ENCODE peak calls at places on chromosome 17, in seven cellular contexts. One of them, this sample, is unnamed.

GRCh38 chr17:82935944-82936767 is 96.3 kb upstream of the ZNF750 start:
- DNase-seq in AG04450: no peak
- DNase-seq in EH: no peak
- DNase-seq in activated CD4-positive, alpha-beta T cell treated with anti-CD3 and anti-CD28 coated beads for 1 hour: no peak
- DNase-seq in T-helper 9 cell: no peak
- DNase-seq in ELR: no peak
- DNase-seq in NCI-H2081: no peak
- DNase-seq in this sample: peak

GRCh38 chr17:47713980-47714689 is 18.9 kb upstream of the TBX21 start:
- DNase-seq in AG04450: no peak
- DNase-seq in EH: no peak
- DNase-seq in activated CD4-positive, alpha-beta T cell treated with anti-CD3 and anti-CD28 coated beads for 1 hour: no peak
- DNase-seq in T-helper 9 cell: no peak
- DNase-seq in ELR: no peak
- DNase-seq in NCI-H2081: no peak
- DNase-seq in this sample: no peak

GRCh38 chr17:74396567-74396966 is 29.3 kb downstream of the GPR142 start:
- DNase-seq in AG04450: no peak
- DNase-seq in EH: no peak
- DNase-seq in activated CD4-positive, alpha-beta T cell treated with anti-CD3 and anti-CD28 coated beads for 1 hour: no peak
- DNase-seq in T-helper 9 cell: no peak
- DNase-seq in ELR: no peak
- DNase-seq in NCI-H2081: no peak
- DNase-seq in this sample: no peak

GRCh38 chr17:2694381-2695242 is 17.0 kb downstream of the CLUH start:
- DNase-seq in AG04450: no peak
- DNase-seq in EH: no peak
- DNase-seq in activated CD4-positive, alpha-beta T cell treated with anti-CD3 and anti-CD28 coated beads for 1 hour: peak
- DNase-seq in T-helper 9 cell: no peak
- DNase-seq in ELR: no peak
- DNase-seq in NCI-H2081: no peak
- DNase-seq in this sample: peak

GRCh38 chr17:46962374-46962790 is 16.7 kb downstream of the RPRML start:
- DNase-seq in AG04450: peak
- DNase-seq in EH: peak
- DNase-seq in activated CD4-positive, alpha-beta T cell treated with anti-CD3 and anti-CD28 coated beads for 1 hour: no peak
- DNase-seq in T-helper 9 cell: no peak
- DNase-seq in ELR: peak
- DNase-seq in NCI-H2081: no peak
- DNase-seq in this sample: no peak

GRCh38 chr17:17079761-17080160 is 37.5 kb downstream of the MPRIP start:
- DNase-seq in AG04450: no peak
- DNase-seq in EH: no peak
- DNase-seq in activated CD4-positive, alpha-beta T cell treated with anti-CD3 and anti-CD28 coated beads for 1 hour: no peak
- DNase-seq in T-helper 9 cell: no peak
- DNase-seq in ELR: no peak
- DNase-seq in NCI-H2081: no peak
- DNase-seq in this sample: peak

GRCh38 chr17:72122668-72123495 is 2.1 kb downstream of the SOX9 start:
- DNase-seq in AG04450: no peak
- DNase-seq in EH: peak
- DNase-seq in activated CD4-positive, alpha-beta T cell treated with anti-CD3 and anti-CD28 coated beads for 1 hour: no peak
- DNase-seq in T-helper 9 cell: no peak
- DNase-seq in ELR: peak
- DNase-seq in NCI-H2081: no peak
- DNase-seq in this sample: peak

GRCh38 chr17:80796430-80796861 is 195.2 kb upstream of the CHMP6 start:
- DNase-seq in AG04450: no peak
- DNase-seq in EH: no peak
- DNase-seq in activated CD4-positive, alpha-beta T cell treated with anti-CD3 and anti-CD28 coated beads for 1 hour: no peak
- DNase-seq in T-helper 9 cell: no peak
- DNase-seq in ELR: no peak
- DNase-seq in NCI-H2081: no peak
- DNase-seq in this sample: no peak

GRCh38 chr17:81200695-81201580 is 21.8 kb downstream of the CEP131 start:
- DNase-seq in AG04450: peak
- DNase-seq in EH: peak
- DNase-seq in activated CD4-positive, alpha-beta T cell treated with anti-CD3 and anti-CD28 coated beads for 1 hour: no peak
- DNase-seq in T-helper 9 cell: no peak
- DNase-seq in ELR: peak
- DNase-seq in NCI-H2081: peak
- DNase-seq in this sample: peak

GRCh38 chr17:3027786-3028532 is 35.4 kb downstream of the OR1D5 start:
- DNase-seq in AG04450: no peak
- DNase-seq in EH: no peak
- DNase-seq in activated CD4-positive, alpha-beta T cell treated with anti-CD3 and anti-CD28 coated beads for 1 hour: no peak
- DNase-seq in T-helper 9 cell: no peak
- DNase-seq in ELR: no peak
- DNase-seq in NCI-H2081: no peak
- DNase-seq in this sample: no peak

GRCh38 chr17:59838196-59838911 is 54.4 kb downstream of the TUBD1 start:
- DNase-seq in AG04450: no peak
- DNase-seq in EH: peak
- DNase-seq in activated CD4-positive, alpha-beta T cell treated with anti-CD3 and anti-CD28 coated beads for 1 hour: no peak
- DNase-seq in T-helper 9 cell: no peak
- DNase-seq in ELR: no peak
- DNase-seq in NCI-H2081: peak
- DNase-seq in this sample: no peak

GRCh38 chr17:17140590-17140980 is 65.5 kb downstream of the PLD6 start:
- DNase-seq in AG04450: peak
- DNase-seq in EH: peak
- DNase-seq in activated CD4-positive, alpha-beta T cell treated with anti-CD3 and anti-CD28 coated beads for 1 hour: no peak
- DNase-seq in T-helper 9 cell: no peak
- DNase-seq in ELR: peak
- DNase-seq in NCI-H2081: no peak
- DNase-seq in this sample: peak

GRCh38 chr17:63675607-63676539 is 24.1 kb downstream of the LIMD2 start:
- DNase-seq in AG04450: peak
- DNase-seq in EH: peak
- DNase-seq in activated CD4-positive, alpha-beta T cell treated with anti-CD3 and anti-CD28 coated beads for 1 hour: no peak
- DNase-seq in T-helper 9 cell: no peak
- DNase-seq in ELR: peak
- DNase-seq in NCI-H2081: peak
- DNase-seq in this sample: peak

GRCh38 chr17:70099267-70099666 is 24.2 kb downstream of the KCNJ16 start:
- DNase-seq in AG04450: no peak
- DNase-seq in EH: no peak
- DNase-seq in activated CD4-positive, alpha-beta T cell treated with anti-CD3 and anti-CD28 coated beads for 1 hour: no peak
- DNase-seq in T-helper 9 cell: no peak
- DNase-seq in ELR: peak
- DNase-seq in NCI-H2081: no peak
- DNase-seq in this sample: no peak

GRCh38 chr17:29113334-29113733 is 66.9 kb downstream of the MYO18A start:
- DNase-seq in AG04450: no peak
- DNase-seq in EH: no peak
- DNase-seq in activated CD4-positive, alpha-beta T cell treated with anti-CD3 and anti-CD28 coated beads for 1 hour: no peak
- DNase-seq in T-helper 9 cell: no peak
- DNase-seq in ELR: no peak
- DNase-seq in NCI-H2081: no peak
- DNase-seq in this sample: peak

GRCh38 chr17:75240394-75241142 is 20.8 kb downstream of the GGA3 start:
- DNase-seq in AG04450: no peak
- DNase-seq in EH: peak
- DNase-seq in activated CD4-positive, alpha-beta T cell treated with anti-CD3 and anti-CD28 coated beads for 1 hour: no peak
- DNase-seq in T-helper 9 cell: no peak
- DNase-seq in ELR: peak
- DNase-seq in NCI-H2081: no peak
- DNase-seq in this sample: peak

GRCh38 chr17:40648326-40648968 is 829 bp upstream of the SMARCE1 start:
- DNase-seq in AG04450: no peak
- DNase-seq in EH: peak
- DNase-seq in activated CD4-positive, alpha-beta T cell treated with anti-CD3 and anti-CD28 coated beads for 1 hour: no peak
- DNase-seq in T-helper 9 cell: no peak
- DNase-seq in ELR: peak
- DNase-seq in NCI-H2081: no peak
- DNase-seq in this sample: peak

GRCh38 chr17:53319947-53320346 is 502.8 kb upstream of the KIF2B start:
- DNase-seq in AG04450: no peak
- DNase-seq in EH: no peak
- DNase-seq in activated CD4-positive, alpha-beta T cell treated with anti-CD3 and anti-CD28 coated beads for 1 hour: no peak
- DNase-seq in T-helper 9 cell: no peak
- DNase-seq in ELR: no peak
- DNase-seq in NCI-H2081: no peak
- DNase-seq in this sample: no peak

GRCh38 chr17:67469208-67469980 is 92.3 kb downstream of the PITPNC1 start:
- DNase-seq in AG04450: no peak
- DNase-seq in EH: no peak
- DNase-seq in activated CD4-positive, alpha-beta T cell treated with anti-CD3 and anti-CD28 coated beads for 1 hour: no peak
- DNase-seq in T-helper 9 cell: no peak
- DNase-seq in ELR: no peak
- DNase-seq in NCI-H2081: no peak
- DNase-seq in this sample: no peak

GRCh38 chr17:37708008-37708615 is 36.7 kb downstream of the HNF1B start:
- DNase-seq in AG04450: no peak
- DNase-seq in EH: no peak
- DNase-seq in activated CD4-positive, alpha-beta T cell treated with anti-CD3 and anti-CD28 coated beads for 1 hour: no peak
- DNase-seq in T-helper 9 cell: no peak
- DNase-seq in ELR: no peak
- DNase-seq in NCI-H2081: no peak
- DNase-seq in this sample: no peak

GRCh38 chr17:45143767-45144198 is 4.5 kb upstream of the HEXIM1 start:
- DNase-seq in AG04450: no peak
- DNase-seq in EH: peak
- DNase-seq in activated CD4-positive, alpha-beta T cell treated with anti-CD3 and anti-CD28 coated beads for 1 hour: no peak
- DNase-seq in T-helper 9 cell: no peak
- DNase-seq in ELR: peak
- DNase-seq in NCI-H2081: no peak
- DNase-seq in this sample: peak

GRCh38 chr17:37789166-37789565 is 44.3 kb upstream of the HNF1B start:
- DNase-seq in AG04450: no peak
- DNase-seq in EH: no peak
- DNase-seq in activated CD4-positive, alpha-beta T cell treated with anti-CD3 and anti-CD28 coated beads for 1 hour: no peak
- DNase-seq in T-helper 9 cell: no peak
- DNase-seq in ELR: no peak
- DNase-seq in NCI-H2081: no peak
- DNase-seq in this sample: no peak

GRCh38 chr17:48954300-48954755 is 9.7 kb upstream of the SNF8 start:
- DNase-seq in AG04450: no peak
- DNase-seq in EH: peak
- DNase-seq in activated CD4-positive, alpha-beta T cell treated with anti-CD3 and anti-CD28 coated beads for 1 hour: no peak
- DNase-seq in T-helper 9 cell: no peak
- DNase-seq in ELR: peak
- DNase-seq in NCI-H2081: peak
- DNase-seq in this sample: peak

GRCh38 chr17:82875418-82875856 is 35.6 kb upstream of the ZNF750 start:
- DNase-seq in AG04450: no peak
- DNase-seq in EH: no peak
- DNase-seq in activated CD4-positive, alpha-beta T cell treated with anti-CD3 and anti-CD28 coated beads for 1 hour: no peak
- DNase-seq in T-helper 9 cell: no peak
- DNase-seq in ELR: no peak
- DNase-seq in NCI-H2081: peak
- DNase-seq in this sample: no peak

GRCh38 chr17:82240506-82241182 is 11.8 kb downstream of the SLC16A3 start:
- DNase-seq in AG04450: no peak
- DNase-seq in EH: peak
- DNase-seq in activated CD4-positive, alpha-beta T cell treated with anti-CD3 and anti-CD28 coated beads for 1 hour: no peak
- DNase-seq in T-helper 9 cell: no peak
- DNase-seq in ELR: no peak
- DNase-seq in NCI-H2081: no peak
- DNase-seq in this sample: peak

GRCh38 chr17:40320771-40321501 is 12.0 kb downstream of the RARA start:
- DNase-seq in AG04450: no peak
- DNase-seq in EH: peak
- DNase-seq in activated CD4-positive, alpha-beta T cell treated with anti-CD3 and anti-CD28 coated beads for 1 hour: no peak
- DNase-seq in T-helper 9 cell: peak
- DNase-seq in ELR: no peak
- DNase-seq in NCI-H2081: no peak
- DNase-seq in this sample: peak

GRCh38 chr17:54937018-54937417 is 31.4 kb downstream of the COX11 start:
- DNase-seq in AG04450: no peak
- DNase-seq in EH: no peak
- DNase-seq in activated CD4-positive, alpha-beta T cell treated with anti-CD3 and anti-CD28 coated beads for 1 hour: no peak
- DNase-seq in T-helper 9 cell: no peak
- DNase-seq in ELR: no peak
- DNase-seq in NCI-H2081: no peak
- DNase-seq in this sample: no peak

GRCh38 chr17:37802712-37803416 is 58.0 kb upstream of the HNF1B start:
- DNase-seq in AG04450: no peak
- DNase-seq in EH: peak
- DNase-seq in activated CD4-positive, alpha-beta T cell treated with anti-CD3 and anti-CD28 coated beads for 1 hour: no peak
- DNase-seq in T-helper 9 cell: no peak
- DNase-seq in ELR: no peak
- DNase-seq in NCI-H2081: no peak
- DNase-seq in this sample: peak